ENCODE peak calls at places on chromosomes 16 and 17, in four cellular contexts. K, U, V and C are unnamed samples.

GRCh38 chr17:77085916-77086432 is 54.8 kb upstream of the SEC14L1 start:
- DNase-seq in K (no peak), U (no peak), V (no peak), C (peak)

GRCh38 chr16:57866529-57866918 is 64.2 kb upstream of the KIFC3 start:
- DNase-seq in K (no peak), U (no peak), V (no peak), C (no peak)

GRCh38 chr17:80104321-80104955 is 3.1 kb downstream of the GAA start:
- DNase-seq in K (no peak), U (no peak), V (no peak), C (no peak)

GRCh38 chr17:75067856-75068255 is 19.9 kb upstream of the SLC16A5 start:
- DNase-seq in K (no peak), U (no peak), V (no peak), C (peak)

GRCh38 chr17:62628845-62629555 is 1.5 kb downstream of the MRC2 start:
- DNase-seq in K (no peak), U (no peak), V (peak), C (no peak)

GRCh38 chr16:51994597-51994996 is 552.3 kb downstream of the TOX3 start:
- DNase-seq in K (no peak), U (no peak), V (no peak), C (no peak)

GRCh38 chr16:27748868-27749546 is 199.1 kb downstream of the KATNIP start:
- DNase-seq in K (peak), U (peak), V (peak), C (no peak)

GRCh38 chr17:56737741-56738161 is 96.0 kb downstream of the C17orf67 start:
- DNase-seq in K (no peak), U (no peak), V (no peak), C (no peak)

GRCh38 chr17:75060434-75061054 is 13.5 kb downstream of the KCTD2 start:
- DNase-seq in K (no peak), U (no peak), V (no peak), C (no peak)

GRCh38 chr17:42784811-42785592 is 4.6 kb downstream of the WNK4 start:
- DNase-seq in K (no peak), U (no peak), V (no peak), C (no peak)

GRCh38 chr17:61635913-61636432 is 45.0 kb upstream of the NACA2 start:
- DNase-seq in K (no peak), U (peak), V (no peak), C (peak)

GRCh38 chr17:17419621-17420020 is 57.2 kb upstream of the MED9 start:
- DNase-seq in K (no peak), U (no peak), V (no peak), C (no peak)

GRCh38 chr16:6021544-6021943 is 923.9 kb upstream of the EEF2KMT start:
- DNase-seq in K (no peak), U (no peak), V (no peak), C (no peak)

GRCh38 chr16:17607624-17608023 is 136.9 kb upstream of the XYLT1 start:
- DNase-seq in K (no peak), U (no peak), V (no peak), C (peak)

GRCh38 chr17:42548070-42548837 is 4.5 kb upstream of the HSD17B1 start:
- DNase-seq in K (peak), U (peak), V (peak), C (no peak)